ENCODE peak calls at places on chromosomes 13 and 19, in six cellular contexts. N, K, U, T, G and O are unnamed samples.

GRCh38 chr19:5932146-5932545 is 18.1 kb downstream of the CAPS start:
- DNase-seq in N (no peak), K (no peak), U (no peak), T (no peak), G (no peak), O (no peak)

GRCh38 chr13:73325351-73326214 is 266.8 kb downstream of the KLF5 start:
- DNase-seq in N (peak), K (no peak), U (peak), T (no peak), G (no peak), O (no peak)

GRCh38 chr13:49806126-49806536 is 13.6 kb upstream of the KPNA3 start:
- DNase-seq in N (no peak), K (peak), U (no peak), T (no peak), G (no peak), O (no peak)

GRCh38 chr19:4606921-4607678 is 32.2 kb upstream of the TNFAIP8L1 start:
- DNase-seq in N (no peak), K (peak), U (no peak), T (no peak), G (peak), O (peak)

GRCh38 chr19:43618921-43619261 is 538 bp downstream of the ZNF428 start:
- DNase-seq in N (no peak), K (peak), U (peak), T (no peak), G (peak), O (no peak)

GRCh38 chr19:46226438-46226973 is 3.0 kb upstream of the IGFL1 start:
- DNase-seq in N (no peak), K (peak), U (peak), T (no peak), G (no peak), O (no peak)

GRCh38 chr13:22024381-22024994 is 353.6 kb downstream of the FGF9 start:
- DNase-seq in N (no peak), K (no peak), U (no peak), T (no peak), G (no peak), O (no peak)

GRCh38 chr19:33376931-33377557 is 3.5 kb downstream of the CEBPG start:
- DNase-seq in N (peak), K (no peak), U (peak), T (no peak), G (no peak), O (no peak)

GRCh38 chr19:47633996-47634395 is 25.1 kb downstream of the BICRA start:
- DNase-seq in N (no peak), K (no peak), U (no peak), T (no peak), G (no peak), O (no peak)

GRCh38 chr19:41223431-41224234 is 4.6 kb downstream of the AXL start:
- DNase-seq in N (no peak), K (peak), U (peak), T (no peak), G (no peak), O (no peak)

GRCh38 chr13:101655435-101655834 is 203.0 kb downstream of the ITGBL1 start:
- DNase-seq in N (no peak), K (no peak), U (no peak), T (no peak), G (no peak), O (no peak)

GRCh38 chr13:110209950-110210603 is 96.9 kb downstream of the COL4A1 start:
- DNase-seq in N (no peak), K (no peak), U (no peak), T (no peak), G (no peak), O (no peak)

GRCh38 chr19:48196321-48196761 is 25.9 kb downstream of the ZSWIM9 start:
- DNase-seq in N (no peak), K (peak), U (no peak), T (no peak), G (no peak), O (no peak)

GRCh38 chr19:37007587-37008220 is 70.5 kb upstream of the ZNF420 start:
- DNase-seq in N (peak), K (peak), U (peak), T (no peak), G (peak), O (peak)

GRCh38 chr19:5345895-5346386 is 5.3 kb upstream of the PTPRS start:
- DNase-seq in N (no peak), K (no peak), U (no peak), T (no peak), G (no peak), O (peak)

GRCh38 chr13:26208292-26208691 is 13.8 kb downstream of the RNF6 start:
- DNase-seq in N (no peak), K (no peak), U (no peak), T (no peak), G (no peak), O (no peak)

GRCh38 chr13:23969672-23970071 is 72.4 kb upstream of the C1QTNF9B start:
- DNase-seq in N (no peak), K (no peak), U (peak), T (no peak), G (no peak), O (no peak)

GRCh38 chr19:46732966-46733692 is 12.7 kb upstream of the FKRP start:
- DNase-seq in N (no peak), K (no peak), U (no peak), T (no peak), G (no peak), O (peak)

GRCh38 chr13:88958821-88959220 is 1287.7 kb downstream of the SLITRK5 start:
- DNase-seq in N (no peak), K (no peak), U (no peak), T (peak), G (no peak), O (no peak)

GRCh38 chr13:53321301-53321700 is 292.7 kb downstream of the OLFM4 start:
- DNase-seq in N (no peak), K (no peak), U (no peak), T (no peak), G (no peak), O (no peak)

GRCh38 chr19:49663224-49663623 is 2.4 kb downstream of the IRF3 start:
- DNase-seq in N (no peak), K (no peak), U (no peak), T (no peak), G (no peak), O (no peak)

GRCh38 chr19:49666120-49666444 is 349 bp downstream of the BCL2L12 start:
- DNase-seq in N (no peak), K (no peak), U (peak), T (no peak), G (no peak), O (no peak)

GRCh38 chr19:49664171-49665070 is 1.2 kb downstream of the IRF3 start:
- DNase-seq in N (peak), K (peak), U (peak), T (peak), G (peak), O (peak)

GRCh38 chr19:49667473-49667872 is 1.7 kb downstream of the BCL2L12 start:
- DNase-seq in N (no peak), K (no peak), U (no peak), T (no peak), G (no peak), O (no peak)

DNA sequence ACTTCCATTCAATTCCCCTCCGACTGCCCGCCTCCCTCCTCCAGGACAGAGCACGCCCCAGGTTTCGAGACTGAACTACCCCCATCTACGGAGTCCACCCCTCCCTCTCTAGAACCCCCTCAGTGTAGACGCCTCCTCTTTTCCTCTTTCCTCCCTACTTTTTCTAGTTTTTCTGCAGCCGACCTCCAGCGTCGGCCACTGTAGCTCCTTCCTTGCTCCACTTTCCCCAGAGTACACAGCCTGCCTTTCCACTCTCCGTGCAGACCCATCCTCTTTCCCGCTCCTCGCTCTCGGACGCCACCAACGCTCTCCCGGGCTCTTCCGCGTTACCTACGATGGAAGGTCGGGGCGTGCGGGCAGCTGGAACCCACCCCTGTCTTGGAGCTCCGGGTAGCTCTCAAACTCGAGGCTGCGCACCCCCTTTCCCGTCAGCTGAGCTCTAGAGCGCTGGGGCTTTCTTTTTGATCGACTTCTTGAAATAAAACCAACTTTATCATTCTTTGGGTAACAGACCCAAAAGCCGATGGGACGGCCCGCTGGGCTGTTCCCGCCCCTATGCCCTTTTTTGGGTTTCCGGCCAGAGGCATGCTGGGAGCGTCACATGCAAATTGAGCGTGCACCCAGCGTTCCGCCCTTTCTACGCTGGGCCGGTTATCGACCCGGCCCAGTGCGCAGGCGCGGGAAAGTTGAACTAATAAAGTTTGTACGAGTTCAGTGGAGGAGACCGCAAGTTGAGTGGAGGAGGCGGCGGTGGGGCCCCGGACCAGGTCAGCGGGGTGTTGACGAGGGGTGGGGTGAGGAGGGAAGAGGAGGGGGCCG is at the start of the genes BCL2L12 and IRF3:
- DNase-seq in N (peak), K (peak), U (peak), T (peak), G (peak), O (peak)
- TF ChIP-seq POLR2A in N (peak), K (peak), U (peak), T (peak), G (peak), O (peak)

GRCh38 chr19:17889609-17890214 is 18.0 kb downstream of the SLC5A5 start:
- DNase-seq in N (no peak), K (no peak), U (no peak), T (no peak), G (no peak), O (no peak)
- TF ChIP-seq POLR2A in N (no peak), K (no peak), U (no peak), T (no peak), G (no peak), O (no peak)

GRCh38 chr13:44389856-44390255 is 16.2 kb downstream of the SERP2 start:
- DNase-seq in N (no peak), K (no peak), U (no peak), T (no peak), G (no peak), O (no peak)

GRCh38 chr13:44396963-44397580 is 23.4 kb downstream of the SERP2 start:
- DNase-seq in N (no peak), K (peak), U (no peak), T (no peak), G (no peak), O (no peak)

GRCh38 chr13:44394649-44395048 is 21.0 kb downstream of the SERP2 start:
- DNase-seq in N (no peak), K (no peak), U (no peak), T (no peak), G (no peak), O (no peak)

GRCh38 chr13:44396295-44396962 is 22.8 kb downstream of the SERP2 start:
- DNase-seq in N (no peak), K (no peak), U (no peak), T (no peak), G (no peak), O (no peak)

GRCh38 chr13:44393391-44393790 is 19.8 kb downstream of the SERP2 start:
- DNase-seq in N (peak), K (no peak), U (no peak), T (no peak), G (peak), O (no peak)
- TF ChIP-seq POLR2A in N (no peak), K (no peak), U (no peak), T (no peak), G (no peak), O (no peak)

GRCh38 chr19:29941828-29942403 is at the start of gene URI1:
- DNase-seq in N (peak), K (peak), U (peak), T (peak), G (peak), O (peak)
- TF ChIP-seq POLR2A in N (no peak), K (peak), U (peak), T (peak), G (peak), O (no peak)

DNA sequence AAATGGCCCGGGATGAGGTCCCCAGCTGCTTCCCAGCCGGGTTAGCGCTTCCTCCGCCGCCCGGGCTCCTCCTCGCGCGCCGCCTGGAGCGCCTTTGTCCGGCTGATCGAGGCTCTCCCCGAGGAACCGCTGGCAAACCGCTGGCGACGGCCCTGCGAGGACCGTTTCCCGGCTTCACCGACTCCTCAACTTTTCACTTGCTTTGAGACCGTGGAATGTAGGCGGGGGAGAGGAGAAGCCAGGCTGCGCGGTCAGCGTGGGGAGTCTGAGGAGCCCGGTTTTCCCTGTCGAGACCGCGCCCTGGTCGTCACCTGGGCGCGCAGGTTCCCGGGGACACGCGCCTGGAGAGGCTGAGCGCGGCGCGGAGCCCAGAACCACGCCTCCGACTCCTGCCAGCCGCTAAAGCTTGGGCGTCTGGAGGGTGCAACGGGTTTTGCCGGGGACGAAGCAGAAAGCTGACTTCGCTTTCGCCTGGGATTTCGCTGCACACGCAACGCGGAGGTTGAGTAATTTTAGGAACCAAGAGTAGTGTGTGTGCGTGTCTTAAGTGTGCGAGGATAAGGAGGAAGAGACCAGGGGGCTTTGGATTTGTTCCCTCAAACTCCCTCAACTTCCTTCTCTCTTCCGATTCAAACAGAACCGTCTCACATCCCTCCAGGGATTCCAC is 7.3 kb upstream of the DGKH start:
- DNase-seq in N (peak), K (peak), U (peak), T (peak), G (peak), O (peak)
- TF ChIP-seq POLR2A in N (peak), K (no peak), U (no peak), T (no peak), G (no peak), O (no peak)

GRCh38 chr19:17679526-17680234 is 8.5 kb downstream of the UNC13A start:
- DNase-seq in N (no peak), K (no peak), U (no peak), T (no peak), G (no peak), O (no peak)

GRCh38 chr19:17678836-17679235 is 9.3 kb downstream of the UNC13A start:
- DNase-seq in N (no peak), K (no peak), U (no peak), T (no peak), G (no peak), O (no peak)

GRCh38 chr19:17682273-17682672 is 5.9 kb downstream of the UNC13A start:
- DNase-seq in N (no peak), K (no peak), U (no peak), T (no peak), G (no peak), O (no peak)

GRCh38 chr19:17681505-17682125 is 6.5 kb downstream of the UNC13A start:
- DNase-seq in N (no peak), K (no peak), U (no peak), T (no peak), G (peak), O (no peak)

DNA sequence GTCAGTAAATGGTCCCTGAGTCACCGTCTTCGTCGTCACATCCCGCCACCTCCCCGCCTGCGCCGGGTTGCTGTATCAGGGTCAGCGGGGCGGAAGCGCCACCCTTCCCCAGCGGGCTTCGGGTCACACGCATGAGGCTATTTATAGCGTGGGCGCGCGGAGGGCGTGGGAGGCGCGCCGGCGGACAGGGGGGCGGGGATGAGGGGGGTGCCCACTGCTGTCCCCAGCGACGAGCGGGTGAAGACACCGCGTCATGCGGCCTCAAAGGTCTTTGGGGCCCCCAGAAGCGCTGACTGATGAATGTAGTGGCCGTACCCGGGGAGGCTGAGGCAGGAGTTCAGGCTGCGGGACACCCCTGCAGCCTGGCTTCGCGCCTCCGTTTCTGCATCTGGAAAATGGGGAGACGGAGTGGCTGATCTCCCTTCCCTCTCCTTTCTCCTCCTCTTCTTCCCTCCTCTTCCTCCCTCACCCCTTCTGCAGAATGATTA is 7.9 kb downstream of the UNC13A start:
- DNase-seq in N (peak), K (peak), U (peak), T (peak), G (peak), O (peak)
- TF ChIP-seq POLR2A in N (no peak), K (no peak), U (no peak), T (no peak), G (no peak), O (no peak)

GRCh38 chr19:19366691-19367396 is 38.6 kb upstream of the GATAD2A start:
- DNase-seq in N (peak), K (peak), U (peak), T (peak), G (peak), O (peak)

GRCh38 chr19:19371056-19371455 is 34.4 kb upstream of the GATAD2A start:
- DNase-seq in N (peak), K (no peak), U (peak), T (no peak), G (no peak), O (no peak)

GRCh38 chr19:19368087-19368486 is 37.4 kb upstream of the GATAD2A start:
- DNase-seq in N (no peak), K (no peak), U (no peak), T (no peak), G (no peak), O (no peak)

GRCh38 chr19:19372656-19373416 is 32.6 kb upstream of the GATAD2A start:
- DNase-seq in N (peak), K (peak), U (peak), T (peak), G (peak), O (peak)
- TF ChIP-seq POLR2A in N (peak), K (no peak), U (no peak), T (peak), G (peak), O (no peak)

GRCh38 chr13:97307882-97308624 is 85.9 kb downstream of the MBNL2 start:
- DNase-seq in N (no peak), K (no peak), U (peak), T (no peak), G (no peak), O (no peak)
- TF ChIP-seq POLR2A in N (no peak), K (no peak), U (no peak), T (no peak), G (no peak), O (no peak)

GRCh38 chr13:44141213-44141724 is 232.4 kb upstream of the SERP2 start:
- DNase-seq in N (no peak), K (peak), U (no peak), T (peak), G (no peak), O (no peak)

GRCh38 chr13:44142540-44142867 is 231.1 kb upstream of the SERP2 start:
- DNase-seq in N (no peak), K (peak), U (no peak), T (peak), G (no peak), O (peak)

GRCh38 chr13:44140146-44140545 is 233.5 kb upstream of the SERP2 start:
- DNase-seq in N (peak), K (no peak), U (no peak), T (no peak), G (no peak), O (no peak)

GRCh38 chr13:44142911-44143665 is 230.5 kb upstream of the SERP2 start:
- DNase-seq in N (no peak), K (no peak), U (peak), T (no peak), G (no peak), O (no peak)

DNA sequence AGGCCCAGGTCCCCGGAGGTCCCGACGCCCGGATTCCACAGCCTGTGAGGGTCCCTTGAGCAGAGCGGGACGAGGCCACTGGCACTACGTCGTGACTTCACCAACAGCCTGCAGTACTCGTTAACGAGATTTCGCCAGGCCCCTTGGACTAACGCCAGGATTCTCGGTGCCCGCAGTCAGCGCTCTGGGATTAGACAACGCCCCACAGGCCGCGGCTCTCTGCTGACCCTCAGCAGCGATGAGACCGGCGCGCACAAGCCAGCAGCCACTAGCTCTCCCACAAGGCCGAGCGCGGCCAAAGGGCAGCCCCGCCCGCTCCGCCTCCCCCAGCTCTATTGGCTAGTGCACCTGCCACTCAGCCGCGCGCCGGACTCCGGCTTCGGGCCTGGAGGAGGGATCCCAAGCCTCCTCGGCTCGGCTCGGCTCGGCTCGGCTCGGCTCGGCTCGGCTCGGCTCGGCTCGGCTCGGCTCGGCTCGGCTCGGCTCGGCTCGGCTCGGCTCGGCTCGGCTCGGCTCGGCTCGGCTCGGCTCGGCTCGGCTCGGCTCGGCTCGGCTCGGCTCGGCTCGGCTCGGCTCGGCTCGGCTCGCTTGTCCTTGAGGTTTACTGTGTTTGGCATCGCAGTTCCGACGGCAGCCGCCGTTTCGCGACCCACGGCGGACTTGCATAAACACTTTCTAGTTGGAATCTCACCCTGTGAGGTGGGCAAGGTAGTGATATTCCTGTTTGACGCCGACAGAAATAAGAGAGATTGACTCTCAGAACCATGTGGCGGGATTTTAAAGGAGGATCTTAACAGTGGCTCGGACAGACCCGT is 231.7 kb upstream of the SERP2 start:
- DNase-seq in N (peak), K (peak), U (peak), T (peak), G (peak), O (peak)
- TF ChIP-seq POLR2A in N (peak), K (peak), U (peak), T (peak), G (peak), O (peak)